ENCODE peak calls at places on chromosomes 11 and 22, in six cellular contexts. One of them, this sample, is unnamed.

GRCh38 chr11:75273331-75273988 is 32.9 kb downstream of the TPBGL start:
- DNase-seq in LoVo: no peak
- DNase-seq in IMR-90: no peak
- DNase-seq in activated naive CD4-positive, alpha-beta T cell treated with Interleukin-2 at 50 U/mL for 16 hours: no peak
- DNase-seq in T-cell: no peak
- DNase-seq in AG10803: no peak
- DNase-seq in this sample: no peak

GRCh38 chr22:19872779-19873137 is 18.1 kb upstream of the GNB1L start:
- DNase-seq in LoVo: no peak
- DNase-seq in activated naive CD4-positive, alpha-beta T cell treated with Interleukin-2 at 50 U/mL for 16 hours: no peak
- DNase-seq in IMR-90: no peak
- DNase-seq in T-cell: no peak
- DNase-seq in AG10803: no peak
- DNase-seq in this sample: no peak

GRCh38 chr11:27011560-27012253 is 17.8 kb downstream of the FIBIN start:
- DNase-seq in IMR-90: no peak
- DNase-seq in activated naive CD4-positive, alpha-beta T cell treated with Interleukin-2 at 50 U/mL for 16 hours: no peak
- DNase-seq in AG10803: no peak
- DNase-seq in T-cell: no peak
- DNase-seq in LoVo: no peak
- DNase-seq in this sample: no peak

GRCh38 chr22:33038131-33038772 is 19.9 kb downstream of the SYN3 start:
- DNase-seq in T-cell: no peak
- DNase-seq in AG10803: peak
- DNase-seq in activated naive CD4-positive, alpha-beta T cell treated with Interleukin-2 at 50 U/mL for 16 hours: no peak
- DNase-seq in IMR-90: no peak
- DNase-seq in LoVo: no peak
- DNase-seq in this sample: no peak

GRCh38 chr22:50074056-50074455 is 11.2 kb downstream of the MLC1 start:
- DNase-seq in IMR-90: no peak
- DNase-seq in T-cell: no peak
- DNase-seq in activated naive CD4-positive, alpha-beta T cell treated with Interleukin-2 at 50 U/mL for 16 hours: no peak
- DNase-seq in LoVo: no peak
- DNase-seq in AG10803: no peak
- DNase-seq in this sample: no peak

GRCh38 chr22:50059185-50059880 is 1.2 kb upstream of the TTLL8 start:
- DNase-seq in activated naive CD4-positive, alpha-beta T cell treated with Interleukin-2 at 50 U/mL for 16 hours: no peak
- DNase-seq in AG10803: peak
- DNase-seq in IMR-90: peak
- DNase-seq in LoVo: no peak
- DNase-seq in T-cell: no peak
- DNase-seq in this sample: peak

GRCh38 chr11:64558065-64558745 is 32.8 kb upstream of the SLC22A12 start:
- DNase-seq in LoVo: no peak
- DNase-seq in IMR-90: no peak
- DNase-seq in T-cell: no peak
- DNase-seq in AG10803: no peak
- DNase-seq in activated naive CD4-positive, alpha-beta T cell treated with Interleukin-2 at 50 U/mL for 16 hours: no peak
- DNase-seq in this sample: no peak

GRCh38 chr11:72712168-72712721 is 38.0 kb upstream of the PDE2A start:
- DNase-seq in activated naive CD4-positive, alpha-beta T cell treated with Interleukin-2 at 50 U/mL for 16 hours: no peak
- DNase-seq in IMR-90: no peak
- DNase-seq in T-cell: no peak
- DNase-seq in AG10803: no peak
- DNase-seq in LoVo: no peak
- DNase-seq in this sample: no peak

GRCh38 chr22:37559901-37560681 is at the start of gene CDC42EP1:
- DNase-seq in IMR-90: peak
- DNase-seq in LoVo: peak
- DNase-seq in AG10803: peak
- DNase-seq in activated naive CD4-positive, alpha-beta T cell treated with Interleukin-2 at 50 U/mL for 16 hours: no peak
- DNase-seq in T-cell: no peak
- DNase-seq in this sample: peak

GRCh38 chr11:14809466-14809865 is 82.6 kb downstream of the CYP2R1 start:
- DNase-seq in activated naive CD4-positive, alpha-beta T cell treated with Interleukin-2 at 50 U/mL for 16 hours: no peak
- DNase-seq in T-cell: no peak
- DNase-seq in IMR-90: peak
- DNase-seq in LoVo: no peak
- DNase-seq in AG10803: no peak
- DNase-seq in this sample: no peak

GRCh38 chr22:46737105-46737975 is 712 bp downstream of the CERK start:
- DNase-seq in LoVo: no peak
- DNase-seq in IMR-90: peak
- DNase-seq in T-cell: no peak
- DNase-seq in activated naive CD4-positive, alpha-beta T cell treated with Interleukin-2 at 50 U/mL for 16 hours: peak
- DNase-seq in AG10803: no peak
- DNase-seq in this sample: peak

GRCh38 chr11:72583616-72584292 is 90.5 kb downstream of the PDE2A start:
- DNase-seq in activated naive CD4-positive, alpha-beta T cell treated with Interleukin-2 at 50 U/mL for 16 hours: no peak
- DNase-seq in T-cell: no peak
- DNase-seq in LoVo: no peak
- DNase-seq in IMR-90: no peak
- DNase-seq in AG10803: no peak
- DNase-seq in this sample: no peak

GRCh38 chr22:23218867-23219251 is 38.5 kb downstream of the BCR start:
- DNase-seq in AG10803: peak
- DNase-seq in LoVo: no peak
- DNase-seq in activated naive CD4-positive, alpha-beta T cell treated with Interleukin-2 at 50 U/mL for 16 hours: no peak
- DNase-seq in T-cell: no peak
- DNase-seq in IMR-90: peak
- DNase-seq in this sample: peak

GRCh38 chr11:65215441-65216076 is 33.8 kb downstream of the CAPN1 start:
- DNase-seq in T-cell: no peak
- DNase-seq in AG10803: no peak
- DNase-seq in activated naive CD4-positive, alpha-beta T cell treated with Interleukin-2 at 50 U/mL for 16 hours: peak
- DNase-seq in IMR-90: no peak
- DNase-seq in LoVo: no peak
- DNase-seq in this sample: no peak

GRCh38 chr11:31557991-31558390 is 48.4 kb downstream of the ELP4 start:
- DNase-seq in IMR-90: peak
- DNase-seq in activated naive CD4-positive, alpha-beta T cell treated with Interleukin-2 at 50 U/mL for 16 hours: no peak
- DNase-seq in T-cell: no peak
- DNase-seq in AG10803: no peak
- DNase-seq in LoVo: no peak
- DNase-seq in this sample: no peak

GRCh38 chr11:46338988-46339666 is 8.1 kb upstream of the DGKZ start:
- DNase-seq in LoVo: no peak
- DNase-seq in T-cell: no peak
- DNase-seq in AG10803: no peak
- DNase-seq in activated naive CD4-positive, alpha-beta T cell treated with Interleukin-2 at 50 U/mL for 16 hours: no peak
- DNase-seq in IMR-90: no peak
- DNase-seq in this sample: peak

GRCh38 chr11:126669416-126669815 is 313.9 kb downstream of the ST3GAL4 start:
- DNase-seq in activated naive CD4-positive, alpha-beta T cell treated with Interleukin-2 at 50 U/mL for 16 hours: no peak
- DNase-seq in AG10803: peak
- DNase-seq in T-cell: no peak
- DNase-seq in IMR-90: peak
- DNase-seq in LoVo: no peak
- DNase-seq in this sample: peak

GRCh38 chr22:36064358-36064757 is 35.7 kb upstream of the RBFOX2 start:
- DNase-seq in AG10803: no peak
- DNase-seq in T-cell: no peak
- DNase-seq in IMR-90: no peak
- DNase-seq in LoVo: no peak
- DNase-seq in activated naive CD4-positive, alpha-beta T cell treated with Interleukin-2 at 50 U/mL for 16 hours: no peak
- DNase-seq in this sample: no peak

This sample was measured in myocyte.